ENCODE peak calls at places on chromosomes 13 and 19, in eight cellular contexts. D is tibial artery; U is activated naive CD4-positive, alpha-beta T cell treated with Interleukin-2 at 50 U/mL for 16 hours; P is T-cell; R is T-helper 2 cell; I is cerebellum; L is cardiac fibroblast; W is GM03348. K is an unnamed sample.
A peak's percentile ranks its signal among the peaks of the same experiment; 100 is the strongest.

GRCh38 chr13:46150134-46150693 is 31.8 kb downstream of the LCP1 start:
- DNase-seq in D (no peak), U (no peak), P (no peak), R (no peak), I (no peak), L (no peak), W (no peak), K (no peak)

GRCh38 chr19:16571689-16572331 is 405 bp downstream of the SLC35E1 start:
- DNase-seq in D (no peak), U (peak; percentile 42), P (no peak), R (no peak), I (no peak), L (peak; percentile 31), W (peak; percentile 47), K (no peak)

GRCh38 chr19:33804021-33804799 is 7.5 kb downstream of the KCTD15 start:
- DNase-seq in D (peak; percentile 89), U (no peak), P (no peak), R (no peak), I (peak; percentile 42), L (peak; percentile 84), W (peak; percentile 52), K (no peak)

GRCh38 chr19:3383121-3383722 is 16.8 kb downstream of the NFIC start:
- DNase-seq in D (peak; percentile 87), U (no peak), P (no peak), R (no peak), I (peak; percentile 56), L (no peak), W (peak; percentile 41), K (no peak)

GRCh38 chr13:97982286-97982685 is 28.8 kb downstream of the IPO5 start:
- DNase-seq in D (no peak), U (no peak), P (no peak), R (no peak), I (no peak), L (peak; percentile 56), W (peak; percentile 41), K (no peak)

GRCh38 chr13:40316301-40316700 is 350.1 kb downstream of the FOXO1 start:
- DNase-seq in D (no peak), U (peak; percentile 37), P (no peak), R (no peak), I (no peak), L (no peak), W (no peak), K (no peak)

GRCh38 chr13:26882731-26883130 is 122.1 kb upstream of the GPR12 start:
- DNase-seq in D (no peak), U (no peak), P (no peak), R (no peak), I (no peak), L (no peak), W (no peak), K (no peak)

GRCh38 chr19:13717194-13717643 is 47.1 kb upstream of the MRI1 start:
- DNase-seq in D (no peak), U (no peak), P (no peak), R (no peak), I (no peak), L (no peak), W (no peak), K (no peak)

GRCh38 chr19:38213911-38214625 is 10.0 kb downstream of the DPF1 start:
- DNase-seq in D (no peak), U (peak; percentile 73), P (peak; percentile 64), R (peak; percentile 39), I (no peak), L (peak; percentile 29), W (no peak), K (peak; percentile 50)

GRCh38 chr19:48772503-48772953 is 17.2 kb downstream of the FGF21 start:
- DNase-seq in D (no peak), U (no peak), P (no peak), R (no peak), I (peak; percentile 33), L (no peak), W (no peak), K (no peak)

GRCh38 chr13:80363890-80364503 is 23.1 kb upstream of the SPRY2 start:
- DNase-seq in D (no peak), U (no peak), P (no peak), R (no peak), I (peak; percentile 51), L (peak; percentile 61), W (peak; percentile 45), K (no peak)

GRCh38 chr13:26604784-26605183 is 47.3 kb downstream of the WASF3 start:
- DNase-seq in D (peak; percentile 88), U (no peak), P (no peak), R (no peak), I (no peak), L (no peak), W (no peak), K (no peak)

GRCh38 chr19:22144394-22144793 is 52.4 kb downstream of the ZNF676 start:
- DNase-seq in D (no peak), U (no peak), P (no peak), R (no peak), I (no peak), L (peak; percentile 22), W (no peak), K (no peak)

GRCh38 chr13:104385409-104385808 is 1319.2 kb upstream of the SLC10A2 start:
- DNase-seq in D (no peak), U (no peak), P (no peak), R (no peak), I (no peak), L (peak; percentile 44), W (no peak), K (no peak)

GRCh38 chr13:37187110-37187509 is 81.6 kb upstream of the CSNK1A1L start:
- DNase-seq in D (no peak), U (no peak), P (no peak), R (no peak), I (no peak), L (no peak), W (peak; percentile 19), K (no peak)

GRCh38 chr19:36579255-36579654 is 6.2 kb upstream of the ZNF529 start:
- DNase-seq in D (no peak), U (no peak), P (no peak), R (no peak), I (no peak), L (no peak), W (no peak), K (no peak)

K was measured in CD8-positive, alpha-beta T cell.